ENCODE peak calls at places on chromosomes 7 and 10, in seven cellular contexts. S, Z, D, G, P, Y and I are unnamed samples.

GRCh38 chr10:122348512-122348911 is 26.0 kb upstream of the PLEKHA1 start:
- DNase-seq in S (no peak), Z (no peak), D (peak), G (no peak), P (no peak), Y (no peak), I (no peak)

GRCh38 chr7:12684733-12685132 is 2.7 kb upstream of the ARL4A start:
- DNase-seq in S (no peak), Z (no peak), D (no peak), G (no peak), P (no peak), Y (no peak), I (no peak)

GRCh38 chr10:37263304-37263703 is 137.9 kb downstream of the ANKRD30A start:
- DNase-seq in S (no peak), Z (no peak), D (no peak), G (no peak), P (no peak), Y (no peak), I (no peak)

GRCh38 chr10:116728526-116729096 is 13.8 kb downstream of the HSPA12A start:
- DNase-seq in S (peak), Z (no peak), D (no peak), G (no peak), P (no peak), Y (peak), I (no peak)

GRCh38 chr10:115402690-115403089 is 309.5 kb downstream of the ATRNL1 start:
- DNase-seq in S (peak), Z (no peak), D (no peak), G (no peak), P (no peak), Y (peak), I (no peak)

GRCh38 chr10:14775656-14776055 is 959 bp upstream of the FAM107B start:
- DNase-seq in S (no peak), Z (no peak), D (no peak), G (no peak), P (no peak), Y (no peak), I (no peak)

GRCh38 chr10:14009315-14010082 is 321.2 kb downstream of the FRMD4A start:
- DNase-seq in S (peak), Z (no peak), D (peak), G (no peak), P (peak), Y (peak), I (peak)

GRCh38 chr7:74355091-74355490 is 65.9 kb downstream of the CLIP2 start:
- DNase-seq in S (peak), Z (no peak), D (no peak), G (no peak), P (peak), Y (peak), I (peak)

GRCh38 chr10:99279626-99280111 is 44.0 kb upstream of the HPSE2 start:
- DNase-seq in S (no peak), Z (no peak), D (no peak), G (no peak), P (no peak), Y (peak), I (no peak)

GRCh38 chr7:17062433-17063383 is 180.9 kb upstream of the AGR3 start:
- DNase-seq in S (no peak), Z (no peak), D (no peak), G (no peak), P (no peak), Y (peak), I (no peak)

GRCh38 chr7:43756368-43757072 is 2.0 kb upstream of the BLVRA start:
- DNase-seq in S (peak), Z (no peak), D (no peak), G (no peak), P (peak), Y (peak), I (peak)

GRCh38 chr10:101778781-101779543 is 3.0 kb upstream of the FGF8 start:
- DNase-seq in S (peak), Z (peak), D (peak), G (no peak), P (no peak), Y (no peak), I (peak)

GRCh38 chr10:108427081-108427480 is 1262.6 kb upstream of the SORCS1 start:
- DNase-seq in S (peak), Z (no peak), D (no peak), G (no peak), P (no peak), Y (no peak), I (no peak)

GRCh38 chr7:11557627-11558026 is 274.4 kb downstream of the THSD7A start:
- DNase-seq in S (no peak), Z (no peak), D (peak), G (no peak), P (no peak), Y (no peak), I (no peak)

GRCh38 chr10:90862908-90863514 is 5.2 kb upstream of the HTR7 start:
- DNase-seq in S (peak), Z (no peak), D (no peak), G (no peak), P (no peak), Y (peak), I (no peak)

GRCh38 chr10:97861351-97861750 is 11.7 kb downstream of the GOLGA7B start:
- DNase-seq in S (peak), Z (no peak), D (no peak), G (no peak), P (peak), Y (peak), I (peak)

GRCh38 chr10:132912685-132913558 is 29.4 kb downstream of the CFAP46 start:
- DNase-seq in S (no peak), Z (no peak), D (peak), G (no peak), P (no peak), Y (no peak), I (peak)

GRCh38 chr10:16787361-16787791 is 29.8 kb downstream of the RSU1 start:
- DNase-seq in S (no peak), Z (no peak), D (no peak), G (no peak), P (no peak), Y (no peak), I (peak)

GRCh38 chr10:96292971-96293909 is 11.0 kb upstream of the DNTT start:
- DNase-seq in S (peak), Z (no peak), D (peak), G (no peak), P (peak), Y (peak), I (no peak)

GRCh38 chr10:95536017-95536416 is 25.2 kb downstream of the SORBS1 start:
- DNase-seq in S (peak), Z (no peak), D (no peak), G (no peak), P (no peak), Y (no peak), I (no peak)

GRCh38 chr10:117134084-117135025 is 3.7 kb downstream of the VAX1 start:
- DNase-seq in S (no peak), Z (peak), D (peak), G (no peak), P (no peak), Y (no peak), I (no peak)

GRCh38 chr7:65307651-65308299 is 65.9 kb upstream of the ZNF92 start:
- DNase-seq in S (peak), Z (peak), D (peak), G (peak), P (peak), Y (peak), I (peak)

GRCh38 chr7:42351313-42351935 is 114.4 kb upstream of the GLI3 start:
- DNase-seq in S (peak), Z (no peak), D (no peak), G (no peak), P (peak), Y (no peak), I (no peak)

GRCh38 chr7:1767524-1767923 is 97.4 kb downstream of the ELFN1 start:
- DNase-seq in S (no peak), Z (no peak), D (no peak), G (no peak), P (no peak), Y (no peak), I (no peak)
- TF ChIP-seq CTCF in S (no peak), Z (peak), D (no peak), G (no peak), P (peak), Y (no peak), I (no peak)

GRCh38 chr7:117405519-117405918 is 21.8 kb downstream of the ASZ1 start:
- DNase-seq in S (no peak), Z (no peak), D (no peak), G (no peak), P (no peak), Y (no peak), I (no peak)

GRCh38 chr7:117403737-117404136 is 23.6 kb downstream of the ASZ1 start:
- DNase-seq in S (no peak), Z (no peak), D (no peak), G (no peak), P (no peak), Y (no peak), I (no peak)

GRCh38 chr7:117402109-117402508 is 25.2 kb downstream of the ASZ1 start:
- DNase-seq in S (peak), Z (no peak), D (no peak), G (no peak), P (no peak), Y (peak), I (no peak)

GRCh38 chr7:117399820-117400422 is 27.4 kb downstream of the ASZ1 start:
- DNase-seq in S (peak), Z (no peak), D (no peak), G (no peak), P (no peak), Y (peak), I (no peak)

DNA sequence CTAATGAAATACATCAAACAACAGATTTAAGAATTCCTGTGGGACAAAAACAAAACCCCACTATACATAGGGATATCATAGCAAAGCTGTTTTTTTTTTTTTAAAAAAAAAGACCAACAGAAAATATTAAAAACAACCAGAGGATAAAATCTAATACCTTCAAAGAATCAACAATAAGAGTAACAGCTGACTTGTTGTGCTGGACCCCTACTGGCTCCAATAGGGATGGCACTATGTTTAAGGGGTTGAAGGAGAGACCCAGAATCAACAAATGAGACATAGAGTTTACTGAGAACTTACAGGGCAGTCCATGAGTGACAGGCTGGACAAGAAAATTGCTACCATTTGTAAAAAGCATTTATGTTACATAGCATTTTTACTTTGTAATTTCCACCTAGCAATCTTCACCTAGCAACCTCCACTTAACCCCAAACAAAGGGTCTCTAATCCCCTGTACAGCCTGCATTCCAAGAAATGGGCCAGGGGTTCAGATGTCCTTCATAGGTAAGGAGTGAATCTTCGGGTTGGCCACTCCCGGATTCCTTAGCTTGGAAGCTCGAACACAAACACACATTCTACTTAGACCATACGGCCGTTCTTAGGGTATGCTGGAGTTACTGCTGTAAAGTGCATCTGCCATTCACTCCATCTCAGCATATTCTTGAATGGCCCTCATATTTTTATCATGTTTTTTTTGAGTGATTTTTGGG is 25.8 kb downstream of the ASZ1 start:
- DNase-seq in S (peak), Z (no peak), D (no peak), G (no peak), P (no peak), Y (peak), I (no peak)
- TF ChIP-seq CTCF in S (peak), Z (peak), D (peak), G (no peak), P (peak), Y (peak), I (no peak)

GRCh38 chr7:106049139-106049725 is 62.9 kb downstream of the SYPL1 start:
- DNase-seq in S (no peak), Z (no peak), D (no peak), G (no peak), P (no peak), Y (no peak), I (no peak)

GRCh38 chr7:106050743-106051110 is 61.4 kb downstream of the SYPL1 start:
- DNase-seq in S (peak), Z (no peak), D (no peak), G (no peak), P (no peak), Y (peak), I (no peak)

GRCh38 chr7:106048621-106049020 is 63.5 kb downstream of the SYPL1 start:
- DNase-seq in S (no peak), Z (no peak), D (no peak), G (no peak), P (no peak), Y (no peak), I (no peak)

GRCh38 chr7:106047818-106048490 is 64.2 kb downstream of the SYPL1 start:
- DNase-seq in S (no peak), Z (no peak), D (no peak), G (no peak), P (no peak), Y (no peak), I (no peak)

DNA sequence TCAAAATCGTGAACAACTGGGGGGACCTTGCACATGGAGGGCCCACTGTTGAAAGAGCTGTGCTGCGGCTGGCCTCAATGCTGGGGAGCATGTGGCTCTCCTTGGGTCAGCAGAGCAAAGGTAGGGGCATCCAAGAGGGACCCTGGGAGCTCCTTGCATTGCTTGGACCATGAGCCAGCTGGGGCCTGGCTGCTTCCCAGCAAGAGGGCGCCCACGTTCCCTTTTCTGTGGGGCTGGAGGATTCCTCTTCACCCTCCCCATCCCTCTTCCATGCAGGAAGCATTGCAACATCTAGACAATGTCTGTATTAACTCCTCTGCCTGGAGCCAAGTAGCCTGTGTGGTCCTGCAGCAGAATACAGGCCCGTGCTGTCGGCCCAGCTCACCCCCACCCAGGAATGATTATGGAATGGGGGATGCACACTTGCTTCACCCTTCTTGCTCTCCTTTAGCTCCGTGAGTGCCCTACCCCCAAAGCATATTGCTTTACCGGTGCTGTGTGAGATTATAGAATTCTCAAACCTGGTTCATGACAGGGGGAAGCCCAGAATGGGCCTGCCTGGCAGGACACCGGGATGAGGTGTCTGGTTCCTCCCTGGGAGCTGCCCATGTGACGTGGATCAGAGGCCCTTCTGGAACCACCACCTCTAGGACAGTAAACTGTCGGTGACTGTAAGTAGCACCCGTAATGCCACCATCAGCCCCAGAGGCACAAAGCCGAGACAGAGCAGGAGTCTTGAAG is 61.9 kb downstream of the SYPL1 start:
- DNase-seq in S (peak), Z (no peak), D (no peak), G (no peak), P (peak), Y (peak), I (no peak)
- TF ChIP-seq CTCF in S (peak), Z (no peak), D (no peak), G (no peak), P (peak), Y (peak), I (no peak)

DNA sequence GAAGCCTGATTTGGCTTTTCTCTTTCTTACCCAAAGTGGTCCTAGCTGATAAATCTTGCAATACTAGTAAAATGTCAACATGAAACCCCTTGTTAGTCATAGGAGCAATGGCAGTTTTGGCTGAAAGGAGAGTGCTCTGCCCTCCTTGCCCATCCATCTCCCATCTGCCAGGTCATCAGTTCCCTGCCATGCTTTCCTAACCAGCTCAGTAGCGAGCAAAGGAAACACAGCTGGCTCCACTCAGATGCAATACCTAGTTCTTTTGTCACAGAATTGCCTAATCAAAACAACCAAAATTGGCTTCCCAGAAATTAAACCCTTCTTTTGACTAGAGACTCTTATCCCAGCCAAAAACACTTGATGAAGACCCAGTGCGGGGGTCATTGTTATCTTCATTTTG is 733.0 kb downstream of the CCSER2 start:
- DNase-seq in S (no peak), Z (no peak), D (no peak), G (no peak), P (no peak), Y (no peak), I (no peak)
- TF ChIP-seq CTCF in S (no peak), Z (no peak), D (no peak), G (no peak), P (no peak), Y (no peak), I (no peak)